ENCODE peak calls at places on chromosomes 12 and 14, in seven cellular contexts. B is HFFc6, Z is psoas muscle, E is activated B cell treated with CpG ODN at 0.5 μM for 24 hours, L is fibroblast of lung, V is A549, S is dorsolateral prefrontal cortex. T is an unnamed sample.
A peak's percentile ranks its signal among the peaks of the same experiment; 100 is the strongest.

GRCh38 chr12:52532636-52533035 is 12.4 kb upstream of the KRT5 start:
- DNase-seq in B (no peak), Z (no peak), E (no peak), L (no peak), V (no peak), S (no peak), T (no peak)

GRCh38 chr14:53955671-53956426 is 776 bp downstream of the BMP4 start:
- DNase-seq in B (no peak), Z (peak; percentile 81), E (no peak), L (peak; percentile 56), V (no peak), S (no peak), T (no peak)

GRCh38 chr14:101033446-101034165 is 130.1 kb upstream of the RTL1 start:
- DNase-seq in B (no peak), Z (no peak), E (peak; percentile 1), L (no peak), V (no peak), S (peak; percentile 31), T (peak; percentile 36)

GRCh38 chr12:122413516-122414404 is 8.7 kb downstream of the CLIP1 start:
- DNase-seq in B (no peak), Z (no peak), E (no peak), L (peak; percentile 14), V (no peak), S (no peak), T (no peak)

GRCh38 chr12:54197037-54197909 is 8.5 kb upstream of the SMUG1 start:
- DNase-seq in B (no peak), Z (peak; percentile 63), E (no peak), L (no peak), V (no peak), S (no peak), T (peak; percentile 55)

GRCh38 chr12:109459247-109459646 is 17.9 kb downstream of the KCTD10 start:
- DNase-seq in B (no peak), Z (no peak), E (no peak), L (peak; percentile 86), V (no peak), S (no peak), T (no peak)

GRCh38 chr14:82055511-82055910 is 521.9 kb upstream of the SEL1L start:
- DNase-seq in B (no peak), Z (no peak), E (no peak), L (no peak), V (no peak), S (no peak), T (no peak)

GRCh38 chr14:74459981-74460380 is 33.1 kb downstream of the NPC2 start:
- DNase-seq in B (no peak), Z (no peak), E (no peak), L (no peak), V (no peak), S (no peak), T (no peak)

GRCh38 chr12:129911437-129912049 is 7.7 kb upstream of the TMEM132D start:
- DNase-seq in B (no peak), Z (no peak), E (no peak), L (no peak), V (peak; percentile 43), S (peak; percentile 87), T (no peak)

GRCh38 chr12:67155863-67156262 is 113.3 kb upstream of the CAND1 start:
- DNase-seq in B (no peak), Z (no peak), E (no peak), L (no peak), V (no peak), S (no peak), T (no peak)

GRCh38 chr14:79573486-79573885 is 637.8 kb downstream of the DIO2 start:
- DNase-seq in B (no peak), Z (no peak), E (no peak), L (peak; percentile 84), V (no peak), S (no peak), T (no peak)

GRCh38 chr12:71027835-71028234 is 107.3 kb upstream of the PTPRR start:
- DNase-seq in B (no peak), Z (no peak), E (no peak), L (no peak), V (no peak), S (no peak), T (no peak)

GRCh38 chr14:67158559-67158958 is 30.7 kb upstream of the GARIN2 start:
- DNase-seq in B (no peak), Z (no peak), E (no peak), L (no peak), V (no peak), S (no peak), T (no peak)

GRCh38 chr12:57352166-57352565 is 78.7 kb downstream of the R3HDM2 start:
- DNase-seq in B (no peak), Z (no peak), E (no peak), L (no peak), V (no peak), S (no peak), T (no peak)

GRCh38 chr12:117060927-117061300 is 38.3 kb downstream of the TESC start:
- DNase-seq in B (no peak), Z (no peak), E (no peak), L (no peak), V (no peak), S (no peak), T (no peak)

GRCh38 chr12:124177276-124177950 is 117.5 kb upstream of the RFLNA start:
- DNase-seq in B (no peak), Z (no peak), E (no peak), L (no peak), V (no peak), S (no peak), T (no peak)

GRCh38 chr12:124183172-124183571 is 111.7 kb upstream of the RFLNA start:
- DNase-seq in B (no peak), Z (no peak), E (no peak), L (no peak), V (no peak), S (no peak), T (no peak)

GRCh38 chr12:124175731-124176130 is 119.2 kb upstream of the RFLNA start:
- DNase-seq in B (no peak), Z (no peak), E (no peak), L (no peak), V (no peak), S (no peak), T (no peak)

GRCh38 chr12:124177951-124178316 is 117.0 kb upstream of the RFLNA start:
- DNase-seq in B (no peak), Z (no peak), E (no peak), L (no peak), V (no peak), S (no peak), T (no peak)

DNA sequence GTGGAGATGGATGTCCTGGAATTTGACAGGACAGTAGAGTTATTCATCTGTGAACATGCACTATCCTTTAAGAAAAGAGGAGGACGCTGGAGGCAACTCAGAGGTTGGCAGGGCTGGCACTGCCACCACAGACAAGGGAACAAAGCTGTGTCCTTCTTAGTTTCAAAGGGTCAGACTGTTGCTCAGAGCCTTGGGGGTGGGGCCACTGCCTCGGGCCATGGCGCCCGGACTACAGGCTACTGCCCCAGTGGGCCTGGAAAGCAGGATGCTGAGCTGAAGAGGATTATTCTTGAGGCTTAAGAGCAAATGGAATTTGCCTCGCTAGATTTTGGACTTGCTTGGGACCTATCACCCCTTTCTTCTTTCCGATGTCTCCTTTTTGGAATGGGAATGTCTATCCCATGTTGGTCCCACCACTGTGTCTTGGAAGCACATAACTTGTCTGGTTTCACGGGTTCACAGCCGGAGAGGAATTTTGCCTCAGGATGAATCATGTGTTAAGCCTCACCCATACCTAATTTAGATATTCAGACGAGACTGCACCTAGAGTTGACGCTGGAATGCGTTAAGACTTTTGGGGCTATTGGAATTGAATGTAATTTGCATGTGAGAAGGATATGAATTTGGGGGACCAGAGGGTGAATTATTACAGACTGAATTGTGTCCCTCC is 114.8 kb upstream of the RFLNA start:
- DNase-seq in B (no peak), Z (no peak), E (no peak), L (no peak), V (no peak), S (no peak), T (no peak)
- TF ChIP-seq CTCF in B (no peak), Z (no peak), E (no peak), L (no peak), V (no peak), S (no peak), T (no peak)

GRCh38 chr12:16844875-16845274 is 238.9 kb upstream of the LMO3 start:
- DNase-seq in B (no peak), Z (no peak), E (no peak), L (no peak), V (no peak), S (no peak), T (no peak)
- TF ChIP-seq CTCF in B (no peak), Z (no peak), E (no peak), L (no peak), V (no peak), S (no peak), T (no peak)

GRCh38 chr12:20370841-20371240 is 2.5 kb downstream of the PDE3A start:
- DNase-seq in B (no peak), Z (no peak), E (no peak), L (no peak), V (no peak), S (no peak), T (no peak)
- TF ChIP-seq CTCF in B (no peak), Z (no peak), E (no peak), L (no peak), V (no peak), S (no peak), T (no peak)

GRCh38 chr12:49264466-49264872 is 413 bp upstream of the TUBA1C start:
- DNase-seq in B (no peak), Z (no peak), E (peak; percentile 56), L (no peak), V (peak; percentile 58), S (no peak), T (no peak)

GRCh38 chr12:49261726-49262125 is 3.2 kb upstream of the TUBA1C start:
- DNase-seq in B (peak; percentile 87), Z (no peak), E (no peak), L (no peak), V (no peak), S (no peak), T (no peak)

GRCh38 chr12:49260831-49261363 is 4.0 kb upstream of the TUBA1C start:
- DNase-seq in B (no peak), Z (no peak), E (no peak), L (no peak), V (no peak), S (no peak), T (no peak)

GRCh38 chr12:49263400-49263763 is 1.5 kb upstream of the TUBA1C start:
- DNase-seq in B (no peak), Z (no peak), E (no peak), L (no peak), V (no peak), S (no peak), T (no peak)

DNA sequence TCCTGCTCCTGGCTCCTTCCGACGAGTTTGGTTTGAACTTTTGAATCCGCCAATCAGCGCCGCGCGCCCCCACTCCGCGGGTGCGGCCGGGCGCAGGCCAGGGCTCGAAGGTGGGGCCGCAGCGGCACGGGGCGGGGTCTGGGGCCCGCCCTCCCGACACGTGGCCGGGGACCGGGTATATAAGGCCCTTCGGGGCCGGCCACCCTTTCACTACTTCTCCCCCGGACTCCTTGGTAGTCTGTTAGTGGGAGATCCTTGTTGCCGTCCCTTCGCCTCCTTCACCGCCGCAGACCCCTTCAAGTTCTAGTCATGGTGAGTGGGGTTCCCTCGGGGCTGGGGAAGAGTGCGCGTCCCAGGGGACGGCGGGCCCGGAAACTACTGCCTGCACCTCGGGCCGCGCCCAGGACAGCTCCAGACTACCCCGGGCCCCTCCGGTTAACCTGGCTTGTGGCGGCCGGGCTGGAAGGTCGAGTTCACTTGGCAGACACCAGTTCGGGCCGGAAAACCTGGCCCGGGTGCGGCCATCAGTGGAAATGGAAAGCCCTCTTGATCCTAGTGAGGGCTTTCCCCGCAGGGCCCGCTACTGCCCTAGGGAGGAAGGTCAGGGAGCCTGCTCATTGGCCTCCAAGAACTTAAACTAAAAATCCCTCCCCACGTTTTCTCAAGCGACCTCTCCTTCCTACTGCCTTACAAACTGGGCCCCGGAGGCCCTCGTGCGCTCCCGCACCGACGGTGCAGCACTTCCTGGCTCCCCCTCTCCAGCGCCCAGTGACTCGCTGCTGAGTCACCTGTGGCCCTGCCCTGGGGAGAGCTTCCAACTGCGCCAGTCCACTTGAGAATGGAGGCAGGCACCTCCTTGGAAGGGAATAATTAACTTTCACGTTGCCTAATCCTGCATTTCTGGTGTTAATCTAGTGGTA is at the start of gene TUBA1C:
- DNase-seq in B (peak; percentile 92), Z (peak; percentile 93), E (peak; percentile 90), L (peak; percentile 94), V (peak; percentile 91), S (peak; percentile 46), T (peak; percentile 92)
- TF ChIP-seq CTCF in B (peak; percentile 33), Z (no peak), E (no peak), L (no peak), V (no peak), S (no peak), T (no peak)

T was measured in CD14-positive monocyte.